ENCODE peak calls at places on chromosomes 2 and 18, in five cellular contexts. One of them, this sample, is unnamed.

GRCh38 chr18:1663879-1664705 is 759.4 kb downstream of the ADCYAP1 start:
- DNase-seq in heart left ventricle: peak; percentile 33
- DNase-seq in pancreas: peak; percentile 67
- DNase-seq in A549: peak; percentile 0
- DNase-seq in SJSA1: peak; percentile 25
- DNase-seq in this sample: peak; percentile 74

GRCh38 chr2:232240896-232241295 is 137.7 kb upstream of the ALPP start:
- DNase-seq in heart left ventricle: no peak
- DNase-seq in pancreas: no peak
- DNase-seq in A549: no peak
- DNase-seq in SJSA1: no peak
- DNase-seq in this sample: no peak

GRCh38 chr2:197946562-197946961 is 142.2 kb downstream of the PLCL1 start:
- DNase-seq in heart left ventricle: no peak
- DNase-seq in pancreas: no peak
- DNase-seq in A549: no peak
- DNase-seq in SJSA1: no peak
- DNase-seq in this sample: no peak

GRCh38 chr2:75047907-75048625 is 89.6 kb downstream of the POLE4 start:
- DNase-seq in heart left ventricle: no peak
- DNase-seq in pancreas: no peak
- DNase-seq in A549: peak; percentile 27
- DNase-seq in SJSA1: peak; percentile 70
- DNase-seq in this sample: no peak

GRCh38 chr2:190409616-190410015 is 1.5 kb downstream of the MFSD6 start:
- DNase-seq in heart left ventricle: no peak
- DNase-seq in pancreas: no peak
- DNase-seq in A549: no peak
- DNase-seq in SJSA1: no peak
- DNase-seq in this sample: no peak

GRCh38 chr2:192749606-192750200 is 555.0 kb upstream of the TMEFF2 start:
- DNase-seq in heart left ventricle: no peak
- DNase-seq in pancreas: no peak
- DNase-seq in A549: no peak
- DNase-seq in SJSA1: no peak
- DNase-seq in this sample: no peak

GRCh38 chr18:71471963-71472725 is 1072.0 kb downstream of the CBLN2 start:
- DNase-seq in heart left ventricle: no peak
- DNase-seq in pancreas: no peak
- DNase-seq in A549: no peak
- DNase-seq in SJSA1: no peak
- DNase-seq in this sample: no peak

GRCh38 chr2:191234456-191234855 is 10.7 kb upstream of the MYO1B start:
- DNase-seq in heart left ventricle: no peak
- DNase-seq in pancreas: no peak
- DNase-seq in A549: no peak
- DNase-seq in SJSA1: no peak
- DNase-seq in this sample: no peak

GRCh38 chr18:2654828-2655152 is 736 bp upstream of the SMCHD1 start:
- DNase-seq in heart left ventricle: no peak
- DNase-seq in pancreas: no peak
- DNase-seq in A549: peak; percentile 29
- DNase-seq in SJSA1: no peak
- DNase-seq in this sample: no peak

GRCh38 chr2:54522624-54523281 is 66.6 kb downstream of the SPTBN1 start:
- DNase-seq in heart left ventricle: peak; percentile 45
- DNase-seq in pancreas: peak; percentile 72
- DNase-seq in A549: peak; percentile 64
- DNase-seq in SJSA1: peak; percentile 57
- DNase-seq in this sample: peak; percentile 60

GRCh38 chr2:104868081-104868806 is 14.3 kb downstream of the POU3F3 start:
- DNase-seq in heart left ventricle: no peak
- DNase-seq in pancreas: no peak
- DNase-seq in A549: no peak
- DNase-seq in SJSA1: no peak
- DNase-seq in this sample: no peak

GRCh38 chr2:23900133-23900926 is 26.6 kb downstream of the ATAD2B start:
- DNase-seq in heart left ventricle: no peak
- DNase-seq in pancreas: no peak
- DNase-seq in A549: peak; percentile 31
- DNase-seq in SJSA1: no peak
- DNase-seq in this sample: no peak

GRCh38 chr18:76875390-76876330 is 53.3 kb downstream of the ZNF236 start:
- DNase-seq in heart left ventricle: no peak
- DNase-seq in pancreas: peak; percentile 64
- DNase-seq in A549: peak; percentile 8
- DNase-seq in SJSA1: peak; percentile 13
- DNase-seq in this sample: peak; percentile 46

GRCh38 chr2:144183744-144184143 is 336.2 kb downstream of the ZEB2 start:
- DNase-seq in heart left ventricle: no peak
- DNase-seq in pancreas: no peak
- DNase-seq in A549: no peak
- DNase-seq in SJSA1: no peak
- DNase-seq in this sample: no peak

GRCh38 chr2:72204156-72204781 is 56.6 kb upstream of the CYP26B1 start:
- DNase-seq in heart left ventricle: no peak
- DNase-seq in pancreas: no peak
- DNase-seq in A549: no peak
- DNase-seq in SJSA1: peak; percentile 23
- DNase-seq in this sample: no peak

GRCh38 chr2:9078405-9078804 is 74.9 kb upstream of the MBOAT2 start:
- DNase-seq in heart left ventricle: no peak
- DNase-seq in pancreas: no peak
- DNase-seq in A549: no peak
- DNase-seq in SJSA1: no peak
- DNase-seq in this sample: no peak

GRCh38 chr18:6211174-6211504 is 203.6 kb downstream of the L3MBTL4 start:
- DNase-seq in heart left ventricle: no peak
- DNase-seq in pancreas: no peak
- DNase-seq in A549: no peak
- DNase-seq in SJSA1: no peak
- DNase-seq in this sample: no peak

GRCh38 chr2:55922488-55922887 is 1.1 kb downstream of the EFEMP1 start:
- DNase-seq in heart left ventricle: no peak
- DNase-seq in pancreas: no peak
- DNase-seq in A549: no peak
- DNase-seq in SJSA1: no peak
- DNase-seq in this sample: no peak

GRCh38 chr2:55926246-55926645 is 2.7 kb upstream of the EFEMP1 start:
- DNase-seq in heart left ventricle: no peak
- DNase-seq in pancreas: no peak
- DNase-seq in A549: no peak
- DNase-seq in SJSA1: no peak
- DNase-seq in this sample: no peak

GRCh38 chr2:55926974-55927373 is 3.4 kb upstream of the EFEMP1 start:
- DNase-seq in heart left ventricle: no peak
- DNase-seq in pancreas: no peak
- DNase-seq in A549: no peak
- DNase-seq in SJSA1: no peak
- DNase-seq in this sample: no peak

GRCh38 chr2:55923978-55924325 is 370 bp upstream of the EFEMP1 start:
- DNase-seq in heart left ventricle: no peak
- DNase-seq in pancreas: no peak
- DNase-seq in A549: no peak
- DNase-seq in SJSA1: peak; percentile 45
- DNase-seq in this sample: no peak

GRCh38 chr2:55923091-55923977 is at the start of gene EFEMP1:
- DNase-seq in heart left ventricle: peak; percentile 63
- DNase-seq in pancreas: peak; percentile 57
- DNase-seq in A549: peak; percentile 41
- DNase-seq in SJSA1: peak; percentile 64
- DNase-seq in this sample: peak; percentile 83
- H3K4me3 ChIP-seq in heart left ventricle: peak within 1 kb of the TSS; percentile 61
- H3K4me3 ChIP-seq in pancreas: peak within 1 kb of the TSS; percentile 47
- H3K4me3 ChIP-seq in A549: peak within 1 kb of the TSS; percentile 78
- H3K4me3 ChIP-seq in SJSA1: peak within 1 kb of the TSS; percentile 62
- H3K4me3 ChIP-seq in this sample: peak within 1 kb of the TSS; percentile 53

GRCh38 chr2:240355962-240356361 is 79.5 kb upstream of the GPC1 start:
- DNase-seq in heart left ventricle: no peak
- DNase-seq in pancreas: no peak
- DNase-seq in A549: no peak
- DNase-seq in SJSA1: no peak
- DNase-seq in this sample: no peak
- H3K27ac ChIP-seq in heart left ventricle: no peak overlapping the region
- H3K27ac ChIP-seq in pancreas: no peak overlapping the region
- H3K27ac ChIP-seq in A549: no peak overlapping the region
- H3K27ac ChIP-seq in SJSA1: no peak overlapping the region
- H3K27ac ChIP-seq in this sample: no peak overlapping the region

DNA sequence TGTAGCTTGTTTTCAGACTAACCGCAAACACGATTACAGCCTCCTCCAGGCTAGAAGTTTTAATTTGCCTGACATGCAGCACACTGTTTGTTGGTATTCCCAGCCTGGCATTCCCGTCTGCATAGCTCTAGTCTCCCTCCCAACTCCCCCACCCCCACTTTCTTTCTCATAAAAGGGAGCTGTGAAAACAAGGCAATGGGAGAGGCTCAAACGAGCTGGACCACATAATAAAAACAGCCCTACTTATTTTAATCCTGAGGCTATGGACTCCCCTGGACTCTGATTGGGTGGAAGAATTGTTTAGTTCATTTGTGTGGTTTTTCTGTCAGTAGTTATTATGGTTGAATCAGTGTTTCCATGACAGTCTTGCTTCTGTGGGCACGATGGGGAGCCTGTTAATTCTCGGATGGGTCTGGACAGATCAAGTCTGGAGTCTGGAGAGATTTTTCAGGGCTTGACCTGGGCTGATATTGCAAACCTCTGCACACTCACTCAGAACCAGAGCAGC is 1.2 kb downstream of the STON1 start:
- DNase-seq in heart left ventricle: peak; percentile 24
- DNase-seq in pancreas: no peak
- DNase-seq in A549: no peak
- DNase-seq in SJSA1: peak; percentile 94
- DNase-seq in this sample: no peak
- H3K4me3 ChIP-seq in heart left ventricle: peak overlapping the region; percentile 80
- H3K4me3 ChIP-seq in pancreas: no peak overlapping the region
- H3K4me3 ChIP-seq in A549: no peak overlapping the region
- H3K4me3 ChIP-seq in SJSA1: peak overlapping the region; percentile 64
- H3K4me3 ChIP-seq in this sample: peak overlapping the region; percentile 21

GRCh38 chr2:229417906-229418305 is 146.8 kb upstream of the PID1 start:
- DNase-seq in heart left ventricle: no peak
- DNase-seq in pancreas: no peak
- DNase-seq in A549: no peak
- DNase-seq in SJSA1: no peak
- DNase-seq in this sample: no peak

GRCh38 chr2:229416116-229416694 is 145.1 kb upstream of the PID1 start:
- DNase-seq in heart left ventricle: peak; percentile 65
- DNase-seq in pancreas: peak; percentile 10
- DNase-seq in A549: no peak
- DNase-seq in SJSA1: no peak
- DNase-seq in this sample: peak; percentile 59

GRCh38 chr2:229422005-229422404 is 150.9 kb upstream of the PID1 start:
- DNase-seq in heart left ventricle: no peak
- DNase-seq in pancreas: no peak
- DNase-seq in A549: no peak
- DNase-seq in SJSA1: no peak
- DNase-seq in this sample: no peak

GRCh38 chr2:229417176-229417575 is 146.1 kb upstream of the PID1 start:
- DNase-seq in heart left ventricle: no peak
- DNase-seq in pancreas: no peak
- DNase-seq in A549: no peak
- DNase-seq in SJSA1: no peak
- DNase-seq in this sample: no peak

DNA sequence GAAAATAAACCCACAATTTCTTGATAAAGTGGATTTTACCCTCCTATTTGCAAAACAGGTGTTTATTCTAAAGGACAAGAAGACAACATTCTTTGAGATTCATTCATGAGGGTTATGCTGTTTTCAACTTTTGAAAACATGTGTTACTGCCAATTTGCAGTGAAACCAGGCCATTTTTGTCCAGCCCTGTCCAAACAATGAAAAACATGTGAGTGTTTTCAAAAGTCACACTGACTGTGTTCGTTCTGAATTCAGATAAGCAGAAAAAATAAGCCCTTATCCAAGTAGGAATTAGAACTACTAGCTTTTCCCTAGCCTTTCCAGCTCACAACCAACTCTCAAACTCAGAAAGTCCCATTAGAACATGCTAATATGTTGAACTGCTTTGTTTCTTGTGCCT is 148.1 kb upstream of the PID1 start:
- DNase-seq in heart left ventricle: no peak
- DNase-seq in pancreas: no peak
- DNase-seq in A549: no peak
- DNase-seq in SJSA1: no peak
- DNase-seq in this sample: no peak
- H3K27ac ChIP-seq in heart left ventricle: peak overlapping the region; percentile 68
- H3K27ac ChIP-seq in pancreas: no peak overlapping the region
- H3K27ac ChIP-seq in A549: no peak overlapping the region
- H3K27ac ChIP-seq in SJSA1: no peak overlapping the region
- H3K27ac ChIP-seq in this sample: no peak overlapping the region

DNA sequence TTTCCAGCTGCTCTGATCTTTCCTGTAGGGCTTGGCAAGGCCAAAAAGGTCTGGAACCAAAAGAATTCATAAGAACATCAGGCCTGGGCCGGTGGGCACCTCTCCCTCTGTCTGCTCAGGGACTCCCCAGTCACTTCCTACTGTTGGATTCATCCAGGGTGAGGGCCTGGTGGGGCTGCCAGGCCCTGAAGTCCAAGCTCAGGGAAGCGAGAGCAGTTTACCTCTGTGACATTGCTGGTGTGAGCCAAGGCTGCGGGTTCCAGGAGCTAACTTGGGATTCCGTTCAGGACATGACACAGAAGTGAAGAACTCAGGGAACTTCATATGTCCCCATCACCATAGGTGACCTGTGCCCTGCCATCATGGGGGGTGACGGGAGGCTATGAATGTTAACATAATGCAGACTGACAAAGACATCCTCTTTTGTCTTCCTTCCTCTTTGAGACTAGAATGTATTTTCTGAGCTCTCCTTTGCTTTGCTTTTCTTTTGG is 130.6 kb upstream of the SLC1A4 start:
- DNase-seq in heart left ventricle: no peak
- DNase-seq in pancreas: no peak
- DNase-seq in A549: no peak
- DNase-seq in SJSA1: no peak
- DNase-seq in this sample: no peak
- H3K4me3 ChIP-seq in heart left ventricle: peak overlapping the region; percentile 60
- H3K4me3 ChIP-seq in pancreas: no peak overlapping the region
- H3K4me3 ChIP-seq in A549: peak overlapping the region; percentile 43
- H3K4me3 ChIP-seq in SJSA1: no peak overlapping the region
- H3K4me3 ChIP-seq in this sample: no peak overlapping the region